ENCODE peak calls at places on chromosomes 11 and 22, in four cellular contexts. One of them, this sample, is unnamed. For H3K4me1, the result is how much of the 10 kb centered on the place peaks cover.

GRCh38 chr11:105790841-105791240 is 181.0 kb downstream of the GRIA4 start:
- DNase-seq in CD8-positive, alpha-beta T cell: no peak
- DNase-seq in body of pancreas: no peak
- DNase-seq in uterus: no peak
- DNase-seq in this sample: no peak

GRCh38 chr22:35540600-35541253 is at the start of gene RASD2:
- DNase-seq in body of pancreas: peak
- DNase-seq in uterus: peak
- DNase-seq in CD8-positive, alpha-beta T cell: peak
- DNase-seq in this sample: no peak

GRCh38 chr11:104000798-104001197 is 35.6 kb upstream of the DDI1 start:
- DNase-seq in CD8-positive, alpha-beta T cell: no peak
- DNase-seq in uterus: no peak
- DNase-seq in body of pancreas: no peak
- DNase-seq in this sample: no peak

GRCh38 chr11:67381244-67381972 is 8.0 kb upstream of the CLCF1 start:
- DNase-seq in CD8-positive, alpha-beta T cell: no peak
- DNase-seq in uterus: no peak
- DNase-seq in body of pancreas: no peak
- DNase-seq in this sample: no peak

GRCh38 chr11:21654091-21654490 is 538.8 kb upstream of the ANO5 start:
- DNase-seq in uterus: no peak
- DNase-seq in body of pancreas: no peak
- DNase-seq in CD8-positive, alpha-beta T cell: no peak
- DNase-seq in this sample: no peak

GRCh38 chr11:30206249-30206996 is 24.4 kb upstream of the FSHB start:
- DNase-seq in CD8-positive, alpha-beta T cell: no peak
- DNase-seq in uterus: no peak
- DNase-seq in body of pancreas: no peak
- DNase-seq in this sample: no peak

GRCh38 chr22:42752912-42753311 is 32.2 kb upstream of the A4GALT start:
- DNase-seq in CD8-positive, alpha-beta T cell: no peak
- DNase-seq in body of pancreas: no peak
- DNase-seq in uterus: no peak
- DNase-seq in this sample: no peak

GRCh38 chr22:28894320-28894719 is 10.9 kb downstream of the ZNRF3 start:
- DNase-seq in CD8-positive, alpha-beta T cell: no peak
- DNase-seq in uterus: peak
- DNase-seq in body of pancreas: peak
- DNase-seq in this sample: no peak

GRCh38 chr11:36577859-36578258 is 10.1 kb downstream of the RAG1 start:
- DNase-seq in uterus: no peak
- DNase-seq in CD8-positive, alpha-beta T cell: no peak
- DNase-seq in body of pancreas: no peak
- DNase-seq in this sample: no peak

GRCh38 chr22:28243539-28243938 is 324.5 kb upstream of the PITPNB start:
- DNase-seq in CD8-positive, alpha-beta T cell: no peak
- DNase-seq in body of pancreas: no peak
- DNase-seq in uterus: no peak
- DNase-seq in this sample: no peak

GRCh38 chr22:19686946-19687345 is 27.4 kb upstream of the SEPTIN5 start:
- DNase-seq in uterus: no peak
- DNase-seq in CD8-positive, alpha-beta T cell: no peak
- DNase-seq in body of pancreas: no peak
- DNase-seq in this sample: no peak

GRCh38 chr22:20157416-20158183 is 6.7 kb upstream of the CCDC188 start:
- DNase-seq in uterus: no peak
- DNase-seq in body of pancreas: no peak
- DNase-seq in CD8-positive, alpha-beta T cell: no peak
- DNase-seq in this sample: no peak

GRCh38 chr22:20239951-20240773 is 28.0 kb downstream of the RTN4R start:
- DNase-seq in body of pancreas: no peak
- DNase-seq in CD8-positive, alpha-beta T cell: no peak
- DNase-seq in uterus: peak
- DNase-seq in this sample: no peak

GRCh38 chr11:49302360-49302759 is 94.0 kb upstream of the FOLH1 start:
- DNase-seq in CD8-positive, alpha-beta T cell: no peak
- DNase-seq in uterus: no peak
- DNase-seq in body of pancreas: no peak
- DNase-seq in this sample: no peak

GRCh38 chr11:86291466-86292262 is 10.4 kb upstream of the HIKESHI start:
- DNase-seq in body of pancreas: peak
- DNase-seq in CD8-positive, alpha-beta T cell: peak
- DNase-seq in uterus: peak
- DNase-seq in this sample: no peak

DNA sequence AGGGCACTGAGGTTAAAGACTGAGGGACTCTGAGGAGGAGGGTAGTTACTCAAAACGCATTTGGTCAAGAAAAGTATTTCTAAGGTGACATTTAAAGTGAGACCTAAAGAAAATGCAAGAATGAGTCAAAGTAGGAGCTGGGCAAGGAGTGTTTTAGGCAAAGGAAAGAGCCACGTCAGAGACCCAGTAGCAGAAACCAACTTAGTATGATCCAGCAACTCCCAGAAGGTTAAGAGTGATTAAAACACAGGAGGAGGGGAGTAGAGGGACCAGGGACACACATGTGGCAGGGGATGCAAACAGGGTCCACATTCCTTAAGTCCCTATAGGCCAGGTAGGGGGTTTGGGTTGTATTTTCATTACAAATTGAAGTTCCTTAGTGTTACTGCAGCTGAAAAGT is 24.3 kb upstream of the CCDC34 start:
- DNase-seq in uterus: no peak
- DNase-seq in CD8-positive, alpha-beta T cell: no peak
- DNase-seq in body of pancreas: no peak
- DNase-seq in this sample: no peak
- H3K4me1 ChIP-seq in uterus: under half
- H3K4me1 ChIP-seq in CD8-positive, alpha-beta T cell: under half
- H3K4me1 ChIP-seq in body of pancreas: under half
- H3K4me1 ChIP-seq in this sample: under half

DNA sequence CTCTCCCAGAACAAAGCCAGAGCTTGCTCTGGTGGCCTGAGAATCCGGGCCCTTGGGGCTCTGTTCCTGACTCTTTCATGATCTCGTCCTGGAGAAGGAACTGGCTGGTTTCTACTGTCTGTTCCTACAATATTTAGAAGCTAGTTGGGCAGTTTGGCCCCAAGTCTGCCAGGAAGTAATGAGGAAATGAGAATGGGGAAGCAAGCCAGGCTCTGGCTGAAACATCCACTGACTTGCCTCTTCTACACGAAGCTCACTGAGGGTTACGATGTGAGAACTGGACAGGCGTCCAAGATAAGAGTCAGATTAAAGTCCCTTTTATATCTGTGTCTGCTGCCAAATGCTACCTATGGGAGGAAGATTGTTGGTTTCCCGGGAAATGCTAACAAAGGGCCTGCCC is 110.0 kb upstream of the KIRREL3 start:
- DNase-seq in uterus: no peak
- DNase-seq in body of pancreas: no peak
- DNase-seq in CD8-positive, alpha-beta T cell: no peak
- DNase-seq in this sample: no peak
- H3K4me3 ChIP-seq in uterus: no peak
- H3K4me3 ChIP-seq in body of pancreas: no peak
- H3K4me3 ChIP-seq in CD8-positive, alpha-beta T cell: no peak
- H3K4me3 ChIP-seq in this sample: no peak

DNA sequence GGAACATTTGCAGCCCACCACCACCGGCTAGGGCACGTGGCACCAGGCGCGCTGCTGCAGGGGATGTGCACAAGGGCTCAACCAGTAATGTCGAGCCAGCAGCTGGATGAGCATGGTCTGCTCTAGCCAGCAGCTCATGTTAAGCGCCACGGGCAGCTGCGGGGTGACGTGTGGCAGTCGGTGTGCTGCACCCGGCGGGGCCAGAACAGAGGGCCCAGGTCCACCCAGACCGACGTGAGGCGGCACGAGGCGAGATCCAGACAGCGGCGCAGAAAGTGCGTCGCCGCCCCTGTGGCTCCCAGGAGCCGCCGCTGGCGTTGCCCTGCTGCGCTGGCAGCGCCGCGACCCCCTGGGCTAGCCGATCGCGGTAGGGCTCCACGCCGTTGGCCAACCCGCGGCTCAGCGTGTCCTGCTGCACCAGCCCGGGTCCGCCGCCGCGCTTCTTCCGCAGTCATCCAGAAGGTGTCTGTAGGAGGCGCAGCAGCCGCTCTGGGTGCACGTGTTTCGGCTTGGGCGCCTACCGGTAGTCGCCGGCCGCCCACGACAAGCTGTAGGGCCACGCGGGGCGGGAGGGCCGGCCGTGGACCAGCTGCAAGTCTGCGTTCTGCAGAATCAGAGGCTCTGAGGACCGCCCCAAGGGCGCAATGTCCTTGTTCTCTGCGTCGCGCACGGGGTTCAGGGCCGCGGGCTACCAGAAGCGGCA is 4.6 kb upstream of the GALR3 start:
- DNase-seq in CD8-positive, alpha-beta T cell: peak
- DNase-seq in uterus: peak
- DNase-seq in body of pancreas: peak
- DNase-seq in this sample: no peak
- TF ChIP-seq CTCF in CD8-positive, alpha-beta T cell: peak
- TF ChIP-seq CTCF in uterus: peak
- TF ChIP-seq CTCF in body of pancreas: peak
- TF ChIP-seq CTCF in this sample: peak

GRCh38 chr11:61961570-61962212 is 5.7 kb downstream of the FTH1 start:
- DNase-seq in CD8-positive, alpha-beta T cell: no peak
- DNase-seq in uterus: peak
- DNase-seq in body of pancreas: peak
- DNase-seq in this sample: peak

GRCh38 chr11:61962213-61963015 is 5.0 kb downstream of the FTH1 start:
- DNase-seq in uterus: no peak
- DNase-seq in CD8-positive, alpha-beta T cell: no peak
- DNase-seq in body of pancreas: no peak
- DNase-seq in this sample: no peak

GRCh38 chr11:61964941-61965282 is 2.5 kb downstream of the FTH1 start:
- DNase-seq in CD8-positive, alpha-beta T cell: no peak
- DNase-seq in body of pancreas: no peak
- DNase-seq in uterus: no peak
- DNase-seq in this sample: no peak

GRCh38 chr11:61963016-61963281 is 4.5 kb downstream of the FTH1 start:
- DNase-seq in CD8-positive, alpha-beta T cell: no peak
- DNase-seq in uterus: no peak
- DNase-seq in body of pancreas: no peak
- DNase-seq in this sample: peak

GRCh38 chr11:61963282-61964057 is 4.0 kb downstream of the FTH1 start:
- DNase-seq in body of pancreas: no peak
- DNase-seq in uterus: no peak
- DNase-seq in CD8-positive, alpha-beta T cell: no peak
- DNase-seq in this sample: peak
- H3K4me1 ChIP-seq in body of pancreas: half or more
- H3K4me1 ChIP-seq in uterus: under half
- H3K4me1 ChIP-seq in CD8-positive, alpha-beta T cell: under half
- H3K4me1 ChIP-seq in this sample: under half

GRCh38 chr22:49970528-49971231 is 10.1 kb downstream of the PIM3 start:
- DNase-seq in uterus: peak
- DNase-seq in body of pancreas: peak
- DNase-seq in CD8-positive, alpha-beta T cell: peak
- DNase-seq in this sample: peak
- H3K4me3 ChIP-seq in uterus: peak
- H3K4me3 ChIP-seq in body of pancreas: no peak
- H3K4me3 ChIP-seq in CD8-positive, alpha-beta T cell: peak
- H3K4me3 ChIP-seq in this sample: peak

DNA sequence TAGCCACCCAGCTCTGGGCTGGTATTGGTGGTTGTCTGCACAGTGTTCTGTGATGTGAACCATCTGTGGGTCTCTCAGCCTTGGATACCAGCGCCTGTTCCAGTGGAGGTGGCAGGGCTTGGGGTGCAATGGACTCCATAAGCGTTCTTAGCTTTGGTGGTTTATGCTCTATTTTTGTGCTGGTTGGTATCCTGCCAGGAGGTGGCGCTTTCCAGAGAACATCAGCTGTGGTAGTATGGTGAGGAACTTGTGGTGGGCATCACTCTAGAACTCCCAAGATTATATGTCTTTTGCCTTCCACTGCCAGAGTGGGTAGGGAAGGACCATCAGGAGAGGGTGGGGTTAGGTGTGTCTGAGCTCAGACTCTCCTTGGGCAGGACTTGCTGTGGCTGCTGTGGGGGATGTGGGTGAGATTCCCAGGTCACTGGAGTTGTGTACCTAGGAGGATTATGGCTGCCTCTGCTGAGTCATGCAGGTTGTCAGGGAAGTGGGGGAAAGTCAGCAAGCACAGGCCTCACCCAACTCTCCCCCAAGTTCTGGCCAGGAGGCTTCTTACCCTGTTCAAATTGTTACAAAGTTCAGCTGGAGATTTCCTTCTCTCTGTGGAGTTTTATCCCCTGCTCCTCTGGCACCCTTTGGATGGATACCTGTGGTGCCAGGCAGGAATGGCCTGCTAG is 47.2 kb downstream of the MRGPRX2 start:
- DNase-seq in CD8-positive, alpha-beta T cell: no peak
- DNase-seq in body of pancreas: no peak
- DNase-seq in uterus: no peak
- DNase-seq in this sample: no peak
- TF ChIP-seq CTCF in CD8-positive, alpha-beta T cell: no peak
- TF ChIP-seq CTCF in body of pancreas: no peak
- TF ChIP-seq CTCF in uterus: no peak
- TF ChIP-seq CTCF in this sample: no peak

GRCh38 chr11:118877487-118878173 is 6.1 kb upstream of the CXCR5 start:
- DNase-seq in body of pancreas: no peak
- DNase-seq in uterus: no peak
- DNase-seq in CD8-positive, alpha-beta T cell: no peak
- DNase-seq in this sample: no peak
- H3K4me1 ChIP-seq in body of pancreas: under half
- H3K4me1 ChIP-seq in uterus: under half
- H3K4me1 ChIP-seq in CD8-positive, alpha-beta T cell: half or more
- H3K4me1 ChIP-seq in this sample: under half

GRCh38 chr11:73376168-73376802 is at the start of gene RELT:
- DNase-seq in body of pancreas: peak
- DNase-seq in CD8-positive, alpha-beta T cell: peak
- DNase-seq in uterus: peak
- DNase-seq in this sample: peak
- H3K4me3 ChIP-seq in body of pancreas: peak
- H3K4me3 ChIP-seq in CD8-positive, alpha-beta T cell: peak
- H3K4me3 ChIP-seq in uterus: peak
- H3K4me3 ChIP-seq in this sample: peak

GRCh38 chr11:58647141-58647699 is 24.8 kb downstream of the CNTF start:
- DNase-seq in body of pancreas: no peak
- DNase-seq in CD8-positive, alpha-beta T cell: no peak
- DNase-seq in uterus: no peak
- DNase-seq in this sample: no peak
- TF ChIP-seq CTCF in body of pancreas: no peak
- TF ChIP-seq CTCF in CD8-positive, alpha-beta T cell: no peak
- TF ChIP-seq CTCF in uterus: no peak
- TF ChIP-seq CTCF in this sample: no peak

This sample was measured in ascending aorta.